ENCODE peak calls at places on chromosomes 4 and X, in eight cellular contexts. E, A, C, M, K, U, T and O are unnamed samples.

GRCh38 chr4:72302981-72303704 is 265.9 kb downstream of the ADAMTS3 start:
- DNase-seq in M (peak; percentile 58), K (no peak), U (no peak), E (no peak), T (peak; percentile 58), A (no peak), C (peak; percentile 34), O (peak; percentile 38)

GRCh38 chr4:168637872-168638756 is 141.3 kb downstream of the PALLD start:
- DNase-seq in K (no peak), U (no peak), M (peak; percentile 62), C (peak; percentile 87), T (no peak), A (no peak), E (no peak), O (no peak)

GRCh38 chrX:13845721-13846378 is 29.0 kb upstream of the GPM6B start:
- DNase-seq in T (no peak), M (no peak), E (no peak), U (no peak), C (no peak), K (no peak), A (no peak), O (no peak)

GRCh38 chr4:9875516-9875915 is 94.1 kb downstream of the DRD5 start:
- DNase-seq in U (no peak), A (no peak), T (no peak), K (no peak), M (no peak), C (no peak), E (no peak), O (no peak)

GRCh38 chrX:131828482-131828881 is 194.6 kb upstream of the STK26 start:
- DNase-seq in U (no peak), K (no peak), E (no peak), T (no peak), A (no peak), C (no peak), M (no peak), O (no peak)

GRCh38 chr4:100081511-100081910 is 108.8 kb downstream of the DDIT4L start:
- DNase-seq in U (no peak), T (no peak), M (no peak), A (no peak), C (no peak), K (no peak), E (no peak), O (no peak)

GRCh38 chr4:139839664-139840063 is 174.0 kb downstream of the MGST2 start:
- DNase-seq in U (no peak), E (no peak), C (no peak), M (no peak), A (no peak), K (no peak), T (no peak), O (no peak)

GRCh38 chrX:34877451-34877850 is 65.1 kb upstream of the FAM47B start:
- DNase-seq in A (no peak), T (no peak), K (no peak), E (no peak), U (no peak), C (peak; percentile 65), M (no peak), O (no peak)

GRCh38 chr4:86184216-86184915 is 175.5 kb downstream of the MAPK10 start:
- DNase-seq in C (peak; percentile 28), M (no peak), T (no peak), U (no peak), A (no peak), K (no peak), E (no peak), O (no peak)

GRCh38 chr4:126123933-126124332 is 809.2 kb downstream of the FAT4 start:
- DNase-seq in A (no peak), C (peak; percentile 8), T (no peak), K (no peak), U (no peak), M (peak; percentile 0), E (no peak), O (no peak)

GRCh38 chrX:16671005-16671404 is 21.0 kb downstream of the S100G start:
- DNase-seq in M (peak; percentile 74), C (peak; percentile 76), K (no peak), A (peak; percentile 1), U (no peak), T (no peak), E (no peak), O (no peak)
- TF ChIP-seq CTCF in M (peak; percentile 29), C (peak; percentile 49), K (peak; percentile 31), A (peak; percentile 72), U (no peak), T (peak; percentile 60), E (no peak), O (no peak)

GRCh38 chrX:154315416-154315815 is 19.8 kb downstream of the TKTL1 start:
- DNase-seq in K (no peak), A (no peak), U (no peak), M (no peak), C (no peak), T (no peak), E (no peak), O (no peak)
- TF ChIP-seq CTCF in K (no peak), A (no peak), U (no peak), M (no peak), C (no peak), T (no peak), E (no peak), O (no peak)

GRCh38 chr4:38177035-38177791 is 217.0 kb downstream of the PTTG2 start:
- DNase-seq in A (no peak), U (no peak), K (peak; percentile 40), T (no peak), M (peak; percentile 86), E (no peak), C (peak; percentile 37), O (no peak)
- TF ChIP-seq CTCF in A (no peak), U (no peak), K (no peak), T (no peak), M (no peak), E (no peak), C (no peak), O (no peak)

DNA sequence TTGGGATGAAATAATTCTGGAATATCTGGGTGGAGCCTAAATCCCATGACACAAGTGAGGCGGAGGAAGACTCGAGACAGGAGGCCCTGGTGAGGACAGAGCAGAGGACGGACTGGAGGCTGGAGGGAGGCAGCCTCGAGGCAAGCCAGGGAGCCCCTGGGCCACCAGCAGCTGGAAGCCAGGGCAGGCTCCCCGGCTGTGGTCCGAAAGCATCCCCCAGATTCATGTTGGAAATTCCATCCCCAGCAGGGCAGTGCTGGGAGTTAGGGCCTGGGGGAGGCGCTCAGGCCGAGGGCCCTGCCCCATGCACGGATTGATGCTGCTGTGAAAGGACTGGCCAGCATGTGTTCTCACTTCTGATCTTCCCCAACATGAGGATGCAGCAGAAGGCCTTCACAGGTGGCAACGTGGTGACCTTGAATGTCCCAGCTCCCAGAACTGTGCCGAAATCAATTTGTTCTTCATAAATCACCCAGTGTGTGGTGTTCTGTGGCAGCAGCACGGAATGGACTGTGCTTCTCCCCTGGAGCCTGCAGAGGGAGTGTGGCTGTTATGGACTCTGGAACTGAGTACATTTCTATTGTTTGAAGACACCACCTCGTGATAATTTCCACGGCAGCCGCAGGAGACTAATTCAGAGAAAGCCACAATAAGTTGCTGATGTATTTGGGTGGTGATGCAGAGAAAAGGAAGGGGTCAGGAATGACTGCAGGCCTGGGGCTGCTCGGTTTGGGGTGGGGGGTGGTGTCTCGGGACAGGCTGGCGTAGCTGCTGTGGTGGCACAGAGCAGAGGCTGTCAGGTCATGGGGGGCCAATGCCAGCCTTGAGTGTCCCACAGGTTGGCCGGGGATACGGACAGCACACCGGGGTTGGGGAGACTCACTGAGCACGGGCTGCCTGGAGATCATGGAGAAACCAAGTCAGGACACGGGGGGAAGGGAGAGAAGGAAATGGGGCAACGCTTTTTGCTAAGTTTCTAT is 56.9 kb downstream of the PCGF3 start:
- DNase-seq in K (no peak), C (no peak), M (peak; percentile 36), U (no peak), T (no peak), E (no peak), A (no peak), O (peak; percentile 47)
- TF ChIP-seq CTCF in K (no peak), C (peak; percentile 32), M (peak; percentile 25), U (no peak), T (peak; percentile 48), E (no peak), A (peak; percentile 26), O (peak; percentile 21)

DNA sequence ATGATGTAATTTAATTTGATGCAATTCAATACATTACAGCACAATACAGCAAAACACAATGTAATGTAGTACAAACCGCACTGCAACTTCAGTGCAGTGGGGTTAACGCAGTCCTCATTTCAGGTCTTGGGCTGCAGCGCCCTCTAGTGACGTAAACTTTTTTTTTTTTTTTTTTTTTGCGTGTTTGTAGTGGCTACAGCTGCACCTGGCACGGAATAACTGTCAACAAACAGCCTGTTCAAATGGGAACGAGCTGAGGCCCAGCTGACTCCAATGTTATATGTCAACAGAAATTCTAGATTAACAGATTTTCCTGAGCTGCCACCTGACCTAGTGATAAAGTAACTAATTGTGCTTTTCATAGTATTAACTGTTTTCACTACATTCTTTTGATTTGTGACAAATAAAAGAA is 33.5 kb upstream of the RASSF6 start:
- DNase-seq in T (peak; percentile 8), U (no peak), C (peak; percentile 54), A (no peak), E (no peak), M (peak; percentile 60), K (peak; percentile 32), O (no peak)
- TF ChIP-seq CTCF in T (peak; percentile 72), U (peak; percentile 89), C (peak; percentile 70), A (peak; percentile 63), E (peak; percentile 33), M (peak; percentile 36), K (peak; percentile 39), O (peak; percentile 89)

GRCh38 chrX:78746496-78746895 is 1.0 kb upstream of the LPAR4 start:
- DNase-seq in U (no peak), M (no peak), K (no peak), A (no peak), C (no peak), T (no peak), E (no peak), O (no peak)

DNA sequence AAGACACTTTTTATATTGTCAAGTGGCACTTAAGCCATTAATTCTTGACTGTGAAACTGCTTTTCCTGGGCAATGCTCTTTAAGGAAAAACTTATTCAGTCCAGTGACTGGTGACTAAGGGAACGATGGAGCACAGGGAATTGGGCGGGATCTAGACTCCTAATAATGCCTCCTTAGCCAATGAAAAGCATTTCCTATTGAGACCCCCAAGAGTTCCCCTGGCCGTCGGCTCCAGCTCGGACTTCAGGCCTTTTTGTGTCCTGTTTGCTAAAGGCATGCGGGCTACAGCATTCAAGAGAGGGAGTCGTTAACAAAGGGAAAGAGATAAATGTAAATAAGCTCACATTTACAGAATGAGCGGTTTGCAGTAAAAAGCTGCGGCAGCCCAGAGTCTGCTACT is at the start of gene LPAR4:
- DNase-seq in E (no peak), K (no peak), T (peak; percentile 18), A (no peak), C (no peak), U (no peak), M (peak; percentile 49), O (peak; percentile 22)
- TF ChIP-seq CTCF in E (no peak), K (no peak), T (no peak), A (no peak), C (no peak), U (no peak), M (no peak), O (no peak)

GRCh38 chrX:56798866-56799864 is 70.1 kb downstream of the NBDY start:
- DNase-seq in K (no peak), T (no peak), M (no peak), E (peak; percentile 63), A (peak; percentile 54), C (no peak), U (no peak), O (no peak)
- TF ChIP-seq CTCF in K (no peak), T (no peak), M (no peak), E (no peak), A (no peak), C (no peak), U (no peak), O (no peak)